ENCODE peak calls at places on chromosomes 3 and 15, in four cellular contexts. V is NCI-H1436; F is GM20000; Y is stimulated activated CD8-positive, alpha-beta memory T cell treated with anti-CD3 and anti-CD28 coated beads, Interleukin-15, amount 100 ng/mL, for 1 hour. Z is an unnamed sample.

GRCh38 chr3:109113361-109113760 is 4.6 kb downstream of the MORC1 start:
- DNase-seq in V (no peak), F (no peak), Y (no peak), Z (no peak)

GRCh38 chr15:88764448-88764847 is 38.8 kb upstream of the ACAN start:
- DNase-seq in F (no peak), V (no peak), Y (no peak), Z (no peak)

GRCh38 chr3:9278498-9278897 is 29.1 kb upstream of the SRGAP3 start:
- DNase-seq in V (no peak), Y (no peak), F (no peak), Z (no peak)

GRCh38 chr15:98815207-98815606 is 166.9 kb downstream of the IGF1R start:
- DNase-seq in F (no peak), Y (no peak), V (no peak), Z (no peak)

GRCh38 chr3:23800731-23801130 is 5.0 kb upstream of the UBE2E1 start:
- DNase-seq in F (peak; percentile 25), V (no peak), Y (no peak), Z (peak; percentile 68)

GRCh38 chr3:69009559-69010410 is 3.7 kb downstream of the EOGT start:
- DNase-seq in Y (no peak), V (no peak), F (no peak), Z (no peak)

GRCh38 chr15:76663529-76663928 is 241.6 kb downstream of the SCAPER start:
- DNase-seq in F (no peak), V (no peak), Y (no peak), Z (no peak)

GRCh38 chr3:25604107-25604805 is 60.5 kb downstream of the TOP2B start:
- DNase-seq in V (no peak), Y (no peak), F (no peak), Z (no peak)

GRCh38 chr3:129040579-129041300 is 19.8 kb upstream of the GP9 start:
- DNase-seq in Y (no peak), F (no peak), V (no peak), Z (no peak)

GRCh38 chr15:71753346-71753745 is 57.0 kb upstream of the NR2E3 start:
- DNase-seq in F (no peak), Y (no peak), V (no peak), Z (no peak)

GRCh38 chr3:184506579-184506978 is 55.0 kb upstream of the EPHB3 start:
- DNase-seq in V (no peak), Y (no peak), F (no peak), Z (no peak)

GRCh38 chr3:100581650-100582049 is 27.8 kb upstream of the ADGRG7 start:
- DNase-seq in Y (no peak), V (no peak), F (no peak), Z (no peak)

GRCh38 chr3:50626406-50626805 is 9.5 kb downstream of the MAPKAPK3 start:
- DNase-seq in V (no peak), Y (no peak), F (no peak), Z (no peak)

GRCh38 chr3:115713247-115713646 is 89.9 kb downstream of the GAP43 start:
- DNase-seq in Y (no peak), F (no peak), V (peak; percentile 100), Z (no peak)

GRCh38 chr15:88394553-88395159 is 72.5 kb downstream of the MRPL46 start:
- DNase-seq in V (no peak), Y (no peak), F (no peak), Z (no peak)

GRCh38 chr3:25455316-25456232 is 27.5 kb downstream of the RARB start:
- DNase-seq in Y (no peak), F (no peak), V (no peak), Z (no peak)

GRCh38 chr15:41813426-41813825 is 14.5 kb upstream of the JMJD7 start:
- DNase-seq in Y (no peak), V (no peak), F (no peak), Z (no peak)

GRCh38 chr15:45377630-45378148 is 655 bp downstream of the GATM start:
- DNase-seq in Y (no peak), V (no peak), F (peak; percentile 23), Z (no peak)

GRCh38 chr3:137641879-137642278 is 122.2 kb upstream of the SOX14 start:
- DNase-seq in F (no peak), Y (no peak), V (no peak), Z (no peak)

GRCh38 chr3:65833761-65834505 is 204.8 kb downstream of the MAGI1 start:
- DNase-seq in F (no peak), V (no peak), Y (no peak), Z (no peak)

GRCh38 chr3:39933986-39934693 is 124.7 kb downstream of the MYRIP start:
- DNase-seq in Y (no peak), F (no peak), V (no peak), Z (peak; percentile 61)

GRCh38 chr3:86787091-86787490 is 203.9 kb downstream of the VGLL3 start:
- DNase-seq in V (no peak), Y (no peak), F (no peak), Z (no peak)

GRCh38 chr3:90015688-90016356 is 908.4 kb downstream of the EPHA3 start:
- DNase-seq in Y (no peak), V (no peak), F (no peak), Z (no peak)

GRCh38 chr3:69462826-69463100 is 76.9 kb upstream of the FRMD4B start:
- DNase-seq in Y (no peak), V (no peak), F (no peak), Z (no peak)

GRCh38 chr3:124131158-124132115 is 139.5 kb upstream of the ROPN1 start:
- DNase-seq in V (no peak), Y (no peak), F (no peak), Z (no peak)

GRCh38 chr15:62606376-62607164 is 436.0 kb upstream of the TPM1 start:
- DNase-seq in Y (no peak), V (no peak), F (no peak), Z (no peak)

GRCh38 chr3:119769394-119770149 is 12.3 kb upstream of the NR1I2 start:
- DNase-seq in Y (no peak), F (no peak), V (no peak), Z (no peak)

GRCh38 chr3:175304437-175304836 is 445.3 kb downstream of the NAALADL2 start:
- DNase-seq in V (no peak), Y (no peak), F (no peak), Z (no peak)

GRCh38 chr3:149702691-149703426 is 45.0 kb upstream of the WWTR1 start:
- DNase-seq in Y (no peak), V (no peak), F (no peak), Z (no peak)

GRCh38 chr3:173789530-173789929 is 392.0 kb downstream of the NLGN1 start:
- DNase-seq in Y (no peak), F (no peak), V (no peak), Z (no peak)

GRCh38 chr3:33313331-33313730 is 36.1 kb downstream of the FBXL2 start:
- DNase-seq in V (no peak), F (no peak), Y (no peak), Z (no peak)

GRCh38 chr3:47296562-47297302 is 14.0 kb downstream of the KLHL18 start:
- DNase-seq in Y (no peak), F (no peak), V (no peak), Z (no peak)

GRCh38 chr3:138675393-138675792 is 66.8 kb downstream of the FAIM start:
- DNase-seq in Y (no peak), F (no peak), V (no peak), Z (no peak)

GRCh38 chr3:87260270-87260669 is 16.1 kb downstream of the POU1F1 start:
- DNase-seq in F (peak; percentile 25), Y (peak; percentile 6), V (no peak), Z (peak; percentile 85)

GRCh38 chr3:179015551-179016020 is 56.0 kb downstream of the ZMAT3 start:
- DNase-seq in F (peak; percentile 56), Y (peak; percentile 33), V (peak; percentile 69), Z (peak; percentile 93)